ENCODE peak calls at places on chromosomes 6 and 20, in six cellular contexts. B is hippocampal formation, I is WERI-Rb-1, K is NCI-H69, T is aorta, P is RKO. J is an unnamed sample.

GRCh38 chr6:123901441-123901840 is 97.8 kb downstream of the NKAIN2 start:
- DNase-seq in B (no peak), I (no peak), K (no peak), T (no peak), P (no peak), J (no peak)

GRCh38 chr6:142357879-142358278 is 56.1 kb downstream of the ADGRG6 start:
- DNase-seq in B (no peak), I (no peak), K (no peak), T (no peak), P (no peak), J (no peak)

GRCh38 chr20:10537850-10538480 is 102.9 kb downstream of the SLX4IP start:
- DNase-seq in B (no peak), I (no peak), K (no peak), T (no peak), P (no peak), J (no peak)

GRCh38 chr6:88922775-88923548 is 40.5 kb downstream of the RNGTT start:
- DNase-seq in B (no peak), I (no peak), K (no peak), T (no peak), P (peak; percentile 11), J (no peak)

GRCh38 chr20:61370841-61371303 is 118.8 kb downstream of the CDH4 start:
- DNase-seq in B (peak; percentile 58), I (no peak), K (no peak), T (peak; percentile 69), P (no peak), J (no peak)

GRCh38 chr6:97067045-97067444 is 142.5 kb downstream of the KLHL32 start:
- DNase-seq in B (no peak), I (no peak), K (peak; percentile 35), T (no peak), P (no peak), J (no peak)

GRCh38 chr6:437042-437402 is 45.5 kb downstream of the IRF4 start:
- DNase-seq in B (no peak), I (no peak), K (no peak), T (no peak), P (no peak), J (no peak)

GRCh38 chr6:142773859-142774258 is 171.1 kb downstream of the HIVEP2 start:
- DNase-seq in B (no peak), I (no peak), K (no peak), T (no peak), P (no peak), J (no peak)

GRCh38 chr6:118186676-118187567 is 279.9 kb downstream of the SLC35F1 start:
- DNase-seq in B (no peak), I (no peak), K (peak; percentile 79), T (peak; percentile 74), P (no peak), J (no peak)

GRCh38 chr20:63274381-63275228 is 2.0 kb downstream of the ARFGAP1 start:
- DNase-seq in B (no peak), I (no peak), K (no peak), T (no peak), P (no peak), J (no peak)

GRCh38 chr6:167441653-167442644 is 117.1 kb downstream of the TTLL2 start:
- DNase-seq in B (no peak), I (no peak), K (no peak), T (no peak), P (no peak), J (no peak)

GRCh38 chr6:37565267-37566208 is 65.8 kb upstream of the CCDC167 start:
- DNase-seq in B (no peak), I (peak; percentile 94), K (peak; percentile 92), T (no peak), P (no peak), J (peak; percentile 71)

GRCh38 chr6:121430514-121431460 is 4.7 kb upstream of the GJA1 start:
- DNase-seq in B (peak; percentile 69), I (no peak), K (peak; percentile 69), T (no peak), P (peak; percentile 27), J (no peak)

GRCh38 chr6:116229287-116229913 is 24.5 kb downstream of the TSPYL4 start:
- DNase-seq in B (peak; percentile 93), I (peak; percentile 53), K (peak; percentile 95), T (peak; percentile 92), P (peak; percentile 35), J (no peak)

GRCh38 chr6:17700421-17701416 is 6.0 kb downstream of the NUP153 start:
- DNase-seq in B (no peak), I (no peak), K (no peak), T (peak; percentile 33), P (no peak), J (no peak)

GRCh38 chr6:168128631-168129291 is 49.7 kb upstream of the FRMD1 start:
- DNase-seq in B (no peak), I (no peak), K (no peak), T (no peak), P (no peak), J (peak; percentile 17)

GRCh38 chr20:50690979-50691584 is at the start of gene RIPOR3:
- DNase-seq in B (no peak), I (peak; percentile 33), K (peak; percentile 23), T (no peak), P (no peak), J (no peak)

GRCh38 chr6:35905841-35906498 is 14.9 kb downstream of the SRPK1 start:
- DNase-seq in B (no peak), I (peak; percentile 71), K (no peak), T (no peak), P (no peak), J (no peak)

GRCh38 chr6:158808918-158809678 is 10.1 kb downstream of the EZR start:
- DNase-seq in B (no peak), I (no peak), K (peak; percentile 78), T (no peak), P (no peak), J (no peak)

GRCh38 chr6:7910298-7910653 is 312 bp downstream of the TXNDC5 start:
- DNase-seq in B (no peak), I (no peak), K (peak; percentile 75), T (peak; percentile 81), P (no peak), J (no peak)

GRCh38 chr6:89475634-89476033 is 42.7 kb downstream of the ANKRD6 start:
- DNase-seq in B (no peak), I (no peak), K (peak; percentile 57), T (no peak), P (no peak), J (no peak)

GRCh38 chr20:18042211-18042610 is 15.5 kb downstream of the OVOL2 start:
- DNase-seq in B (no peak), I (no peak), K (no peak), T (no peak), P (no peak), J (no peak)

GRCh38 chr6:166664135-166664534 is 37.1 kb upstream of the RPS6KA2 start:
- DNase-seq in B (no peak), I (no peak), K (no peak), T (no peak), P (no peak), J (no peak)

GRCh38 chr6:75499640-75500039 is 6.0 kb upstream of the FILIP1 start:
- DNase-seq in B (no peak), I (no peak), K (no peak), T (no peak), P (no peak), J (no peak)

GRCh38 chr6:28896505-28897392 is 27.0 kb downstream of the TRIM27 start:
- DNase-seq in B (peak; percentile 77), I (peak; percentile 76), K (peak; percentile 84), T (peak; percentile 84), P (peak; percentile 83), J (peak; percentile 61)